ENCODE peak calls at places on chromosomes 6 and 20, in ten cellular contexts. F, B, A, P, V, Z, Y, H, L and J are unnamed samples.

GRCh38 chr6:47245745-47246371 is 63.8 kb downstream of the TNFRSF21 start:
- DNase-seq in F (no peak), B (no peak), A (no peak), P (no peak), V (no peak), Z (peak), Y (no peak), H (no peak), L (peak), J (no peak)

GRCh38 chr6:158861686-158862381 is 42.7 kb upstream of the EZR start:
- DNase-seq in F (no peak), B (no peak), A (no peak), P (no peak), V (no peak), Z (no peak), Y (no peak), H (no peak), L (no peak), J (no peak)

GRCh38 chr20:57704245-57704644 is 5.6 kb downstream of the PMEPA1 start:
- DNase-seq in F (no peak), B (no peak), A (no peak), P (no peak), V (no peak), Z (no peak), Y (no peak), H (no peak), L (no peak), J (no peak)

GRCh38 chr20:57872816-57873409 is 163.1 kb upstream of the PMEPA1 start:
- DNase-seq in F (no peak), B (peak), A (no peak), P (no peak), V (no peak), Z (no peak), Y (no peak), H (no peak), L (no peak), J (no peak)

GRCh38 chr6:6910734-6911295 is 196.9 kb upstream of the RREB1 start:
- DNase-seq in F (no peak), B (no peak), A (no peak), P (no peak), V (no peak), Z (no peak), Y (no peak), H (no peak), L (no peak), J (no peak)

GRCh38 chr6:133042550-133043120 is 198.5 kb upstream of the EYA4 start:
- DNase-seq in F (no peak), B (no peak), A (no peak), P (no peak), V (no peak), Z (no peak), Y (no peak), H (no peak), L (no peak), J (no peak)

GRCh38 chr6:156563710-156564109 is 213.5 kb upstream of the ARID1B start:
- DNase-seq in F (no peak), B (no peak), A (no peak), P (no peak), V (no peak), Z (no peak), Y (no peak), H (no peak), L (no peak), J (no peak)

GRCh38 chr6:120774275-120774674 is 560.0 kb downstream of the TBC1D32 start:
- DNase-seq in F (no peak), B (no peak), A (no peak), P (no peak), V (no peak), Z (no peak), Y (no peak), H (no peak), L (no peak), J (peak)

GRCh38 chr6:156787569-156788492 is 10.7 kb downstream of the ARID1B start:
- DNase-seq in F (no peak), B (no peak), A (no peak), P (no peak), V (no peak), Z (no peak), Y (no peak), H (no peak), L (no peak), J (no peak)

GRCh38 chr6:43040542-43041257 is 13.0 kb downstream of the CUL7 start:
- DNase-seq in F (no peak), B (no peak), A (no peak), P (no peak), V (no peak), Z (no peak), Y (no peak), H (no peak), L (no peak), J (no peak)

GRCh38 chr6:119938752-119939151 is 589.2 kb upstream of the MAN1A1 start:
- DNase-seq in F (no peak), B (no peak), A (no peak), P (no peak), V (no peak), Z (no peak), Y (no peak), H (no peak), L (no peak), J (no peak)

GRCh38 chr6:5287205-5287965 is 26.1 kb downstream of the FARS2 start:
- DNase-seq in F (no peak), B (no peak), A (no peak), P (no peak), V (peak), Z (no peak), Y (no peak), H (no peak), L (no peak), J (peak)

GRCh38 chr20:219290-220115 is 7.6 kb upstream of the DEFB129 start:
- DNase-seq in F (peak), B (no peak), A (no peak), P (no peak), V (peak), Z (peak), Y (no peak), H (peak), L (peak), J (peak)

GRCh38 chr6:25050356-25050755 is 114.6 kb upstream of the RIPOR2 start:
- DNase-seq in F (peak), B (no peak), A (no peak), P (no peak), V (peak), Z (no peak), Y (no peak), H (no peak), L (peak), J (peak)

GRCh38 chr6:124699038-124699437 is 263.2 kb upstream of the RNF217 start:
- DNase-seq in F (no peak), B (no peak), A (no peak), P (no peak), V (no peak), Z (no peak), Y (no peak), H (no peak), L (no peak), J (no peak)

GRCh38 chr6:11439017-11439420 is 98.5 kb upstream of the TMEM170B start:
- DNase-seq in F (no peak), B (no peak), A (no peak), P (no peak), V (no peak), Z (no peak), Y (no peak), H (no peak), L (no peak), J (no peak)

GRCh38 chr6:140082867-140083297 is 708.4 kb upstream of the CITED2 start:
- DNase-seq in F (no peak), B (no peak), A (no peak), P (no peak), V (peak), Z (no peak), Y (no peak), H (no peak), L (no peak), J (peak)

GRCh38 chr6:22147983-22148797 is 148.6 kb downstream of the PRL start:
- DNase-seq in F (no peak), B (peak), A (no peak), P (no peak), V (peak), Z (peak), Y (no peak), H (peak), L (peak), J (peak)

GRCh38 chr6:169931223-169931760 is 179.9 kb downstream of the ERMARD start:
- DNase-seq in F (no peak), B (no peak), A (peak), P (no peak), V (no peak), Z (no peak), Y (no peak), H (no peak), L (no peak), J (no peak)

GRCh38 chr20:57509665-57510237 is 15.2 kb downstream of the CTCFL start:
- DNase-seq in F (peak), B (no peak), A (no peak), P (no peak), V (peak), Z (peak), Y (no peak), H (peak), L (no peak), J (no peak)

GRCh38 chr20:10419550-10420133 is 14.4 kb downstream of the MKKS start:
- DNase-seq in F (no peak), B (no peak), A (no peak), P (no peak), V (peak), Z (peak), Y (no peak), H (no peak), L (no peak), J (no peak)

GRCh38 chr20:61779176-61779965 is 286.3 kb downstream of the TAF4 start:
- DNase-seq in F (no peak), B (no peak), A (peak), P (no peak), V (no peak), Z (no peak), Y (no peak), H (no peak), L (no peak), J (no peak)

GRCh38 chr6:56953597-56954388 is 1.1 kb upstream of the BEND6 start:
- DNase-seq in F (peak), B (peak), A (no peak), P (no peak), V (peak), Z (peak), Y (no peak), H (no peak), L (no peak), J (no peak)

GRCh38 chr20:8647868-8648495 is 420.9 kb upstream of the PLCB4 start:
- DNase-seq in F (no peak), B (no peak), A (no peak), P (no peak), V (no peak), Z (no peak), Y (peak), H (no peak), L (peak), J (no peak)

GRCh38 chr20:40535816-40536215 is 153.2 kb downstream of the MAFB start:
- DNase-seq in F (no peak), B (no peak), A (no peak), P (no peak), V (no peak), Z (no peak), Y (no peak), H (no peak), L (no peak), J (no peak)

GRCh38 chr6:64520050-64520449 is 884.4 kb downstream of the PHF3 start:
- DNase-seq in F (peak), B (no peak), A (no peak), P (no peak), V (peak), Z (peak), Y (no peak), H (no peak), L (no peak), J (peak)

GRCh38 chr6:155341130-155341828 is 27.0 kb upstream of the TFB1M start:
- DNase-seq in F (no peak), B (no peak), A (no peak), P (no peak), V (no peak), Z (no peak), Y (no peak), H (no peak), L (no peak), J (peak)

GRCh38 chr20:1396264-1396663 is 3.4 kb upstream of the FKBP1A start:
- DNase-seq in F (no peak), B (no peak), A (no peak), P (no peak), V (no peak), Z (no peak), Y (no peak), H (no peak), L (no peak), J (no peak)

GRCh38 chr6:5446362-5447075 is 185.2 kb downstream of the FARS2 start:
- DNase-seq in F (peak), B (no peak), A (no peak), P (no peak), V (no peak), Z (no peak), Y (no peak), H (no peak), L (no peak), J (no peak)

GRCh38 chr6:79713701-79714322 is 82.7 kb downstream of the SH3BGRL2 start:
- DNase-seq in F (peak), B (peak), A (no peak), P (peak), V (peak), Z (peak), Y (peak), H (peak), L (peak), J (no peak)

GRCh38 chr20:48897298-48898044 is 24.0 kb upstream of the ARFGEF2 start:
- DNase-seq in F (no peak), B (no peak), A (no peak), P (no peak), V (peak), Z (peak), Y (no peak), H (no peak), L (no peak), J (peak)

GRCh38 chr20:1880529-1881239 is 14.5 kb upstream of the SIRPA start:
- DNase-seq in F (no peak), B (no peak), A (no peak), P (no peak), V (no peak), Z (no peak), Y (no peak), H (no peak), L (no peak), J (no peak)

GRCh38 chr20:23361651-23362391 is at the start of gene GZF1:
- DNase-seq in F (peak), B (peak), A (peak), P (peak), V (peak), Z (peak), Y (peak), H (peak), L (peak), J (peak)
- TF ChIP-seq CTCF in F (no peak), B (no peak), A (peak), P (peak), V (no peak), Z (no peak), Y (peak), H (no peak), L (peak), J (no peak)

GRCh38 chr6:15447546-15448232 is 201.8 kb downstream of the JARID2 start:
- DNase-seq in F (no peak), B (no peak), A (no peak), P (no peak), V (no peak), Z (no peak), Y (no peak), H (no peak), L (no peak), J (no peak)

GRCh38 chr6:15443119-15443518 is 197.2 kb downstream of the JARID2 start:
- DNase-seq in F (no peak), B (no peak), A (no peak), P (no peak), V (peak), Z (peak), Y (no peak), H (no peak), L (no peak), J (peak)

GRCh38 chr6:15444081-15444731 is 198.3 kb downstream of the JARID2 start:
- DNase-seq in F (no peak), B (no peak), A (no peak), P (no peak), V (no peak), Z (no peak), Y (no peak), H (no peak), L (no peak), J (no peak)

GRCh38 chr6:15442467-15442866 is 196.6 kb downstream of the JARID2 start:
- DNase-seq in F (no peak), B (no peak), A (no peak), P (no peak), V (no peak), Z (no peak), Y (no peak), H (no peak), L (no peak), J (no peak)

DNA sequence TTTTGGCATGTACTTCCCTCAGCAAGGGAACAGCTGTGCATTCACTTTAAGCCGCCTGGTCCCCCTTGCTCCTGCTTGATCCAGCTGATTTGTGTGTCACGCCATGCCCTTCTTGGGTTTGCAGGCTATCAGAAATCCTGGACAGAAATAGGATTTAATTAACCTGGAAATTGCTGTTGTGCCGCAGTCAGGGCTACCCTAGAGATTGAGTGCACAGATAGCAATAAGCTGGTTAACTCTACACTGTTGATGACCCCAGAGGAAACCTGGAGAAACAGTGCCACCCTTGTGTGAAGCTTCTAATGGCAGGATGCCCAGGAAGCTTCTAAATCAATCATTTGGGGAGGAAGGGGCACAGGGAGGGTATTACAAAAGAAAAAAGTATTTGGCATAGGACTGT is 199.0 kb downstream of the JARID2 start:
- DNase-seq in F (no peak), B (no peak), A (no peak), P (no peak), V (no peak), Z (no peak), Y (no peak), H (no peak), L (peak), J (no peak)
- TF ChIP-seq CTCF in F (peak), B (no peak), A (no peak), P (no peak), V (no peak), Z (peak), Y (no peak), H (no peak), L (peak), J (no peak)

GRCh38 chr6:110068592-110068967 is 90.5 kb downstream of the GPR6 start:
- DNase-seq in F (no peak), B (no peak), A (no peak), P (no peak), V (no peak), Z (no peak), Y (no peak), H (no peak), L (no peak), J (no peak)

GRCh38 chr6:110066091-110066490 is 88.0 kb downstream of the GPR6 start:
- DNase-seq in F (no peak), B (no peak), A (no peak), P (no peak), V (no peak), Z (no peak), Y (no peak), H (no peak), L (no peak), J (no peak)

GRCh38 chr6:110063864-110064263 is 85.8 kb downstream of the GPR6 start:
- DNase-seq in F (peak), B (no peak), A (no peak), P (no peak), V (no peak), Z (no peak), Y (no peak), H (no peak), L (peak), J (no peak)

GRCh38 chr6:110064744-110065524 is 86.8 kb downstream of the GPR6 start:
- DNase-seq in F (no peak), B (no peak), A (no peak), P (no peak), V (no peak), Z (no peak), Y (no peak), H (no peak), L (no peak), J (no peak)

GRCh38 chr6:110067837-110068591 is 89.9 kb downstream of the GPR6 start:
- DNase-seq in F (no peak), B (no peak), A (no peak), P (no peak), V (no peak), Z (no peak), Y (no peak), H (no peak), L (no peak), J (no peak)
- TF ChIP-seq CTCF in F (no peak), B (no peak), A (no peak), P (no peak), V (no peak), Z (no peak), Y (no peak), H (no peak), L (no peak), J (no peak)

GRCh38 chr6:3747100-3747737 is 4.3 kb downstream of the PXDC1 start:
- DNase-seq in F (no peak), B (no peak), A (no peak), P (no peak), V (no peak), Z (no peak), Y (no peak), H (no peak), L (no peak), J (no peak)

GRCh38 chr6:3749390-3749978 is 2.0 kb downstream of the PXDC1 start:
- DNase-seq in F (no peak), B (no peak), A (no peak), P (no peak), V (peak), Z (no peak), Y (no peak), H (no peak), L (no peak), J (no peak)

GRCh38 chr6:3748726-3749389 is 2.7 kb downstream of the PXDC1 start:
- DNase-seq in F (no peak), B (no peak), A (no peak), P (no peak), V (no peak), Z (no peak), Y (no peak), H (no peak), L (no peak), J (no peak)

GRCh38 chr6:3746696-3747095 is 4.8 kb downstream of the PXDC1 start:
- DNase-seq in F (no peak), B (no peak), A (no peak), P (no peak), V (no peak), Z (no peak), Y (no peak), H (no peak), L (no peak), J (no peak)

DNA sequence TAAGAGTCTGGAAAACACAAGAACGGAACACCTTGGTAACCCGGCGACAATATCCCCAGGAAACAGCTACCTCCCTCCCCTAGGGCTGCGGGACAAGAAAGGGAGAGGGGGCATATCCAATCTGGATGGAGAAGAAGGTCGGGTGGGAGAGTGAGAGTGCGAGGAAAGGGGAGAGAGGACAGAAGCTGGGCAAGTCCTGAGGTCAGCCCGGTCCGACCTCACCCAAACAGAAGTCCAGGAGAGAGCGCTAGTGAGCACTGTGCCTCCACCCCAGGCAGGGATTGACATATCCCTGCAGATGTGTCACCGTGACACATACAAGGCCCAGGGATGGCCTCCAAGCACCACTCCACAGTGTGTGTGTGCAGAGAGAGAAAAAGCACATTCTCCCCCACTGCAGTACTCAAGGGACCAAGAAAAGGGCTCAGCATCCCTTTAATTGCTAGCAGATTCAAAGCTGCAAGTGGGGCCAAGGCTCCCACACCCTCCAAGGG is 3.3 kb downstream of the PXDC1 start:
- DNase-seq in F (peak), B (no peak), A (no peak), P (peak), V (peak), Z (peak), Y (peak), H (peak), L (peak), J (peak)
- TF ChIP-seq CTCF in F (peak), B (no peak), A (peak), P (peak), V (peak), Z (peak), Y (peak), H (peak), L (peak), J (peak)